ENCODE peak calls at places on chromosomes 4 and X, in seven cellular contexts. I is transverse colon, Z is heart left ventricle, P is A549, Q is uterus, U is GM12891, X is tibial nerve. J is an unnamed sample.

GRCh38 chr4:78787392-78788004 is 11.3 kb downstream of the BMP2K start:
- DNase-seq in P (no peak), X (no peak), I (no peak), Q (no peak), Z (no peak), U (no peak), J (no peak)

GRCh38 chrX:27987862-27988646 is 6.8 kb upstream of the DCAF8L1 start:
- DNase-seq in X (no peak), U (no peak), P (no peak), Z (no peak), Q (no peak), I (peak; percentile 77), J (peak; percentile 52)

GRCh38 chr4:172982151-172982590 is 186.4 kb upstream of the GALNT7 start:
- DNase-seq in X (peak; percentile 21), I (no peak), Q (peak; percentile 46), U (no peak), Z (no peak), P (peak; percentile 90), J (no peak)

GRCh38 chr4:180617203-180617602 is 1626.0 kb upstream of the TENM3 start:
- DNase-seq in Q (no peak), Z (no peak), I (no peak), U (no peak), X (no peak), P (no peak), J (no peak)

GRCh38 chr4:189304179-189304578 is 636.5 kb upstream of the FRG1 start:
- DNase-seq in Q (no peak), Z (no peak), X (no peak), P (no peak), I (no peak), U (no peak), J (no peak)

GRCh38 chr4:168722391-168722790 is 225.5 kb downstream of the PALLD start:
- DNase-seq in U (no peak), Z (no peak), P (no peak), Q (no peak), I (no peak), X (no peak), J (no peak)

GRCh38 chrX:27254663-27255062 is 208.5 kb downstream of the PPP4R3C start:
- DNase-seq in X (no peak), Z (no peak), P (no peak), Q (no peak), I (no peak), U (no peak), J (no peak)

GRCh38 chrX:21837056-21837455 is 2.4 kb upstream of the MBTPS2 start:
- DNase-seq in Q (no peak), X (no peak), P (no peak), U (no peak), I (no peak), Z (no peak), J (no peak)

GRCh38 chr4:149884046-149884445 is 68.4 kb upstream of the IQCM start:
- DNase-seq in Z (peak; percentile 49), I (peak; percentile 46), P (no peak), X (no peak), U (no peak), Q (no peak), J (no peak)

GRCh38 chr4:53786632-53787031 is 195.3 kb upstream of the LNX1 start:
- DNase-seq in I (peak; percentile 13), U (no peak), X (no peak), Q (peak; percentile 27), P (no peak), Z (no peak), J (no peak)

GRCh38 chr4:4507923-4508322 is 33.9 kb downstream of the STX18 start:
- DNase-seq in U (no peak), Q (no peak), P (no peak), X (no peak), Z (no peak), I (no peak), J (no peak)

GRCh38 chrX:55794420-55794819 is 76.9 kb downstream of the RRAGB start:
- DNase-seq in X (no peak), I (no peak), U (no peak), P (no peak), Q (no peak), Z (no peak), J (no peak)

GRCh38 chrX:100976211-100976610 is 6.7 kb downstream of the ARL13A start:
- DNase-seq in I (no peak), U (no peak), P (no peak), X (no peak), Q (no peak), Z (no peak), J (no peak)

GRCh38 chrX:128623361-128623760 is 571.2 kb upstream of the ACTRT1 start:
- DNase-seq in Z (no peak), X (no peak), P (no peak), I (no peak), Q (no peak), U (no peak), J (no peak)

GRCh38 chr4:141792164-141792563 is 155.8 kb downstream of the IL15 start:
- DNase-seq in U (no peak), P (no peak), Z (no peak), I (no peak), X (no peak), Q (no peak), J (no peak)

DNA sequence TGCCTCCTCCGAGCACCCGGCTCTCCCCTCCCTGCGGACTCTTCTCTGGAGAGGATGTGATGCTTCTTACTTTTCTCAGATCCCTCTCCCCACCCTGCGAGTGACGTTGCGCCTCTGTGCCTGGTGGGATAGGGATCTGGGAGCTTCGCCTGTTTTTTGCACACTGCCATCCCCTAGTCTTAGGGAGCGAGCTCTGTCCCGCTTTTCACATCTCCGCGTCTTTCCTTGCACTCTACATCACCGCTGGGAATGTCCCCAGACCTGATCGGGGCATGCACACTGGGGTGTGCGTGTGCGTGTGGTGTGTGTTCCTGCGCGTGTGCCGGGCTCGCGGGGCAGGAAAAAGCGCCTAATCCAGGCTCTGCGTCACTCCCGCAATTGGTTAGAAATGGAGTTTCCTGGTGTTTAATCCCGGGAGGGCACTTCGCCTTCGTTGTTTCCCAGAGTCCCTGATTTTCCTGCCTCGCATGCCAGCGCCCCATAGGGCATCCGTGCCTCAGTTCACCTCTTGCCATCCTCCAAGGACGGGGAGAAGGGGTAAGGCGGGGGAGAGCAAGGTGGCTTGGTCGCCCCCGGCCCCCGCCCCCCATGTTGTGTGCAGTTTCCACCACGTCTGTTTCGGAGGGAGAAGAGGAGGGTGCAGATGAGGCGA is 909 bp upstream of the TBC1D1 start:
- DNase-seq in Z (peak; percentile 33), U (no peak), P (no peak), Q (peak; percentile 88), X (no peak), I (peak; percentile 26), J (no peak)
- TF ChIP-seq POLR2A in Z (no peak), U (no peak), P (no peak), Q (peak; percentile 73), X (no peak), I (no peak), J (no peak)

GRCh38 chrX:48467331-48467761 is 2.7 kb downstream of the SLC38A5 start:
- DNase-seq in Z (no peak), Q (no peak), X (no peak), P (no peak), U (no peak), I (no peak), J (no peak)
- TF ChIP-seq POLR2A in Z (no peak), Q (no peak), X (no peak), P (no peak), U (no peak), I (no peak), J (no peak)

GRCh38 chr4:26322349-26322748 is 1.5 kb downstream of the RBPJ start:
- DNase-seq in Q (no peak), Z (no peak), U (no peak), P (no peak), X (no peak), I (no peak), J (no peak)

GRCh38 chr4:26321326-26322276 is 787 bp downstream of the RBPJ start:
- DNase-seq in I (peak; percentile 37), Z (peak; percentile 36), P (peak; percentile 9), X (no peak), Q (peak; percentile 31), U (no peak), J (peak; percentile 51)

GRCh38 chr4:26320159-26320452 is 708 bp upstream of the RBPJ start:
- DNase-seq in U (peak; percentile 38), P (no peak), X (no peak), I (no peak), Q (no peak), Z (no peak), J (peak; percentile 31)

GRCh38 chr4:26319467-26320158 is 1.2 kb upstream of the RBPJ start:
- DNase-seq in U (peak; percentile 81), I (peak; percentile 99), Z (peak; percentile 98), Q (peak; percentile 99), P (peak; percentile 99), X (peak; percentile 97), J (peak; percentile 99)

DNA sequence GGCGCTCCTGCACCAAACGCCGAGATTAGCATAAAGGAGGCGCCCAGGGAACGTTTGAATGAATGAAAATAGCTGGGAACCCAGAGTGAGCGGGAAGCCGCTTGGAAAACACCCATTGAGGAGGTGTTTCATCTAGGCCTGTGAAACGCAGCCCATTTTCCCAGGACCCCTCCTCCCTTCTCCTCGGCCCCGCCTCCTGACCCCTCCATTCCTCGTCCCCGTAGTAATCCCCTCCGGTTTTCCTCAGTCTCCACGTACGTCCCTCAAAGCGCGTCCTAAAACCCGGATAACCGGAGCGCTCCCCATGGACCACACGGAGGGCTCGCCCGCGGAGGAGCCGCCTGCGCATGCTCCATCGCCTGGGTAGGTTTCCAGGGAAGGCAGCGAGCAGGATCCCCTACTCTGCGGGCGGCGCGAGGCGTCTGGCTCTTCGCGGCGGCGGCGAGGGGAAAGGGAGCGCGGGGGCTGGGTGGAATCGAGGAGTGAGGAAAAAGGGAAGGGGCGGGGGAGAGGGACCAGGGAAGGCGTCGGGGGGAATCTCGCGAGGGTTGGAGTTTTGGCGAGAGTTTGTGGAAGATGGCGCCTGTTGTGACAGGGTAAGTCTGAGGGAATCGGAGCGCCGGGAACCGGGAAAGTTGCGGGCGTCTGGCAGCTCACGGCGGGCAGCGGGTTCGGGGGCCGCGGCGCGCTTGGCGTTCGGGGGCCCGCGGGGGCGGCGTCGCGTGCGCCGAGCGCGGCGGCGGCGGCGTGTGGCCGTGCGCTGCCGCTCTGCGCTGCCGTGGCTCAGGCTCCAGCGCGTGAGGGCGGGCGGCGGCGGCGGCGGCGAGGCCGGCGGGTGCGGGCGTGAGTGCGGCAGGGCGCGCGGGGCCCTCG is at the start of gene RBPJ:
- DNase-seq in I (peak; percentile 90), Q (peak; percentile 94), X (peak; percentile 94), P (peak; percentile 92), Z (peak; percentile 94), U (peak; percentile 58), J (peak; percentile 94)
- TF ChIP-seq POLR2A in I (peak; percentile 73), Q (peak; percentile 79), X (peak; percentile 56), P (peak; percentile 41), Z (peak; percentile 43), U (no peak), J (no peak)

GRCh38 chrX:153781428-153782047 is 697 bp downstream of the SRPK3 start:
- DNase-seq in X (no peak), Q (no peak), U (no peak), Z (no peak), P (no peak), I (no peak), J (no peak)

GRCh38 chrX:153779891-153780677 is 757 bp upstream of the SRPK3 start:
- DNase-seq in U (no peak), Q (no peak), Z (peak; percentile 21), I (no peak), X (no peak), P (no peak), J (no peak)

GRCh38 chrX:153782324-153782723 is 1.5 kb downstream of the SRPK3 start:
- DNase-seq in I (no peak), Z (no peak), X (no peak), U (no peak), Q (no peak), P (no peak), J (no peak)

GRCh38 chrX:153782871-153783270 is 2.0 kb downstream of the SRPK3 start:
- DNase-seq in X (no peak), I (no peak), Q (no peak), U (no peak), Z (no peak), P (no peak), J (no peak)

GRCh38 chrX:153780678-153781427 is at the start of gene SRPK3:
- DNase-seq in U (no peak), X (no peak), I (no peak), Z (peak; percentile 63), Q (no peak), P (no peak), J (no peak)
- TF ChIP-seq POLR2A in U (no peak), X (no peak), I (no peak), Z (peak; percentile 68), Q (no peak), P (no peak), J (no peak)

J was measured in Peyer's patch.